ENCODE peak calls at places on chromosomes 7 and 10, in six cellular contexts. One of them, this sample, is unnamed.

GRCh38 chr7:12706900-12707536 is 19.6 kb downstream of the ARL4A start:
- DNase-seq in HT-29: no peak
- DNase-seq in stimulated activated CD4-positive, alpha-beta T cell treated with anti-CD3 and anti-CD28 coated beads, TNF-alpha, amount 100 ng/mL, for 24 hours: no peak
- DNase-seq in hypothalamus: no peak
- DNase-seq in stimulated activated CD8-positive, alpha-beta memory T cell treated with anti-CD3 and anti-CD28 coated beads, Interleukin-2, amount 100 ng/mL, for 48 hours: no peak
- DNase-seq in thoracic aorta: no peak
- DNase-seq in this sample: no peak

GRCh38 chr10:99569971-99570370 is 37.2 kb downstream of the NKX2-3 start:
- DNase-seq in HT-29: no peak
- DNase-seq in stimulated activated CD8-positive, alpha-beta memory T cell treated with anti-CD3 and anti-CD28 coated beads, Interleukin-2, amount 100 ng/mL, for 48 hours: no peak
- DNase-seq in hypothalamus: no peak
- DNase-seq in thoracic aorta: no peak
- DNase-seq in stimulated activated CD4-positive, alpha-beta T cell treated with anti-CD3 and anti-CD28 coated beads, TNF-alpha, amount 100 ng/mL, for 24 hours: no peak
- DNase-seq in this sample: no peak

GRCh38 chr7:927031-927671 is 27.3 kb downstream of the ADAP1 start:
- DNase-seq in HT-29: peak; percentile 66
- DNase-seq in stimulated activated CD4-positive, alpha-beta T cell treated with anti-CD3 and anti-CD28 coated beads, TNF-alpha, amount 100 ng/mL, for 24 hours: no peak
- DNase-seq in stimulated activated CD8-positive, alpha-beta memory T cell treated with anti-CD3 and anti-CD28 coated beads, Interleukin-2, amount 100 ng/mL, for 48 hours: no peak
- DNase-seq in hypothalamus: peak; percentile 53
- DNase-seq in thoracic aorta: no peak
- DNase-seq in this sample: no peak

GRCh38 chr7:39735903-39736302 is 112.5 kb downstream of the RALA start:
- DNase-seq in stimulated activated CD4-positive, alpha-beta T cell treated with anti-CD3 and anti-CD28 coated beads, TNF-alpha, amount 100 ng/mL, for 24 hours: no peak
- DNase-seq in stimulated activated CD8-positive, alpha-beta memory T cell treated with anti-CD3 and anti-CD28 coated beads, Interleukin-2, amount 100 ng/mL, for 48 hours: no peak
- DNase-seq in hypothalamus: no peak
- DNase-seq in thoracic aorta: no peak
- DNase-seq in HT-29: no peak
- DNase-seq in this sample: no peak

GRCh38 chr7:42236266-42237161 is 495 bp downstream of the GLI3 start:
- DNase-seq in stimulated activated CD8-positive, alpha-beta memory T cell treated with anti-CD3 and anti-CD28 coated beads, Interleukin-2, amount 100 ng/mL, for 48 hours: no peak
- DNase-seq in stimulated activated CD4-positive, alpha-beta T cell treated with anti-CD3 and anti-CD28 coated beads, TNF-alpha, amount 100 ng/mL, for 24 hours: no peak
- DNase-seq in thoracic aorta: peak; percentile 16
- DNase-seq in hypothalamus: no peak
- DNase-seq in HT-29: no peak
- DNase-seq in this sample: no peak

GRCh38 chr7:47266131-47266706 is 315.7 kb downstream of the TNS3 start:
- DNase-seq in stimulated activated CD8-positive, alpha-beta memory T cell treated with anti-CD3 and anti-CD28 coated beads, Interleukin-2, amount 100 ng/mL, for 48 hours: peak; percentile 4
- DNase-seq in thoracic aorta: no peak
- DNase-seq in stimulated activated CD4-positive, alpha-beta T cell treated with anti-CD3 and anti-CD28 coated beads, TNF-alpha, amount 100 ng/mL, for 24 hours: no peak
- DNase-seq in hypothalamus: peak; percentile 36
- DNase-seq in HT-29: peak; percentile 83
- DNase-seq in this sample: peak; percentile 87

GRCh38 chr10:60955957-60956425 is 12.0 kb upstream of the RHOBTB1 start:
- DNase-seq in hypothalamus: no peak
- DNase-seq in HT-29: peak; percentile 54
- DNase-seq in stimulated activated CD4-positive, alpha-beta T cell treated with anti-CD3 and anti-CD28 coated beads, TNF-alpha, amount 100 ng/mL, for 24 hours: no peak
- DNase-seq in thoracic aorta: no peak
- DNase-seq in stimulated activated CD8-positive, alpha-beta memory T cell treated with anti-CD3 and anti-CD28 coated beads, Interleukin-2, amount 100 ng/mL, for 48 hours: no peak
- DNase-seq in this sample: no peak

GRCh38 chr10:29685506-29685905 is 50.7 kb upstream of the SVIL start:
- DNase-seq in stimulated activated CD8-positive, alpha-beta memory T cell treated with anti-CD3 and anti-CD28 coated beads, Interleukin-2, amount 100 ng/mL, for 48 hours: no peak
- DNase-seq in thoracic aorta: no peak
- DNase-seq in stimulated activated CD4-positive, alpha-beta T cell treated with anti-CD3 and anti-CD28 coated beads, TNF-alpha, amount 100 ng/mL, for 24 hours: no peak
- DNase-seq in hypothalamus: no peak
- DNase-seq in HT-29: no peak
- DNase-seq in this sample: no peak

GRCh38 chr10:31083765-31084184 is 52.1 kb upstream of the ZNF438 start:
- DNase-seq in stimulated activated CD4-positive, alpha-beta T cell treated with anti-CD3 and anti-CD28 coated beads, TNF-alpha, amount 100 ng/mL, for 24 hours: peak; percentile 58
- DNase-seq in hypothalamus: no peak
- DNase-seq in HT-29: peak; percentile 77
- DNase-seq in thoracic aorta: no peak
- DNase-seq in stimulated activated CD8-positive, alpha-beta memory T cell treated with anti-CD3 and anti-CD28 coated beads, Interleukin-2, amount 100 ng/mL, for 48 hours: peak; percentile 20
- DNase-seq in this sample: peak; percentile 77

This sample was measured in Karpas-422.